ENCODE peak calls at places on chromosomes 6 and 20, in six cellular contexts. Y is foreskin fibroblast, Q is A549, T is coronary artery, P is body of pancreas, X is dorsolateral prefrontal cortex. Z is an unnamed sample.

GRCh38 chr6:105569706-105570105 is 166.8 kb upstream of the PREP start:
- DNase-seq in X (no peak), Q (peak), P (no peak), Y (no peak), T (no peak), Z (no peak)

GRCh38 chr20:37335642-37336368 is 10.1 kb upstream of the SRC start:
- DNase-seq in T (no peak), Y (peak), Q (peak), X (no peak), P (no peak), Z (no peak)

GRCh38 chr6:33217246-33217645 is 8.9 kb downstream of the RING1 start:
- DNase-seq in Q (no peak), T (no peak), X (no peak), Y (no peak), P (no peak), Z (no peak)

GRCh38 chr6:144582939-144583613 is 297.9 kb downstream of the UTRN start:
- DNase-seq in T (no peak), Q (no peak), P (peak), Y (peak), X (peak), Z (no peak)

GRCh38 chr6:26155066-26155925 is 68.1 kb downstream of the HFE start:
- DNase-seq in T (no peak), Q (peak), X (no peak), P (peak), Y (peak), Z (no peak)

GRCh38 chr6:166950443-166950821 is 5.9 kb downstream of the RNASET2 start:
- DNase-seq in Q (no peak), P (no peak), Y (no peak), X (no peak), T (no peak), Z (no peak)

GRCh38 chr6:98828210-98828798 is 6.1 kb upstream of the POU3F2 start:
- DNase-seq in T (no peak), X (no peak), Y (peak), P (no peak), Q (no peak), Z (no peak)

GRCh38 chr6:6728169-6728941 is 139.8 kb downstream of the LY86 start:
- DNase-seq in P (no peak), Y (no peak), T (no peak), Q (no peak), X (no peak), Z (no peak)

GRCh38 chr6:144036064-144036873 is 28.2 kb upstream of the PLAGL1 start:
- DNase-seq in Y (peak), T (no peak), P (peak), Q (no peak), X (no peak), Z (no peak)

GRCh38 chr6:139519097-139519496 is 144.6 kb upstream of the CITED2 start:
- DNase-seq in X (no peak), T (no peak), Y (no peak), Q (no peak), P (no peak), Z (no peak)

GRCh38 chr20:51899674-51900073 is 97.4 kb upstream of the SALL4 start:
- DNase-seq in X (no peak), T (no peak), P (no peak), Y (no peak), Q (peak), Z (no peak)

GRCh38 chr6:72620866-72621242 is 1.0 kb upstream of the KCNQ5 start:
- DNase-seq in T (peak), X (peak), P (peak), Q (no peak), Y (no peak), Z (no peak)

DNA sequence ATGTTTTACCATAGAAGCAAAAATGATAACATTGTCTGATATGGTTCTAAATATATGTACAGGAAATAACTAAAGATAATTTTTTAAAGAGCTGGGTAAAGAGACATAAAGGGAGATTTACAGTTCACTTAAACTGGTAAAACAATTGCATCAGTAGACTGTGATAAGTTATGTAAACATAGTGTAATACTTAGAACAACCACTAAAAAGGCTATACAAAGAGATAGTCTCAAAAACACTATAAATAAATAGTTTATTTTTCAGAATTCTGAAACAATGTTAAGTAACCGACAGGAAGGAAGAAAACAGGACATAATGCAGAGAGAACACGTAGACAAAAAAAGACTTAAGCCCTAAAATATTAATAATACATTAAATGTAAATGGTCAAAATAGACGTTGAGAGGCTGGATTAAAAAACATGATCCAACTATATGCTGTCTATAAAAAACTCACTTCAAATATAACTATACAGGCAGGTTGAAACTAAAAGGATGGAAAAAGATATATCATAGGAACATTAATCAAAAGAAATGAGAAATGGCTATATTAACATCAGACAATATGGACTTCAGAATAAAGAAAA is 32.7 kb upstream of the ATXN1 start:
- DNase-seq in P (no peak), T (no peak), Y (no peak), X (no peak), Q (no peak), Z (no peak)
- TF ChIP-seq CTCF in P (no peak), T (no peak), Y (no peak), X (no peak), Q (no peak), Z (no peak)

GRCh38 chr20:258963-259362 is 1.4 kb downstream of the DEFB132 start:
- DNase-seq in Y (peak), Q (peak), X (no peak), T (no peak), P (peak), Z (peak)
- TF ChIP-seq CTCF in Y (no peak), Q (peak), X (peak), T (no peak), P (no peak), Z (peak)

DNA sequence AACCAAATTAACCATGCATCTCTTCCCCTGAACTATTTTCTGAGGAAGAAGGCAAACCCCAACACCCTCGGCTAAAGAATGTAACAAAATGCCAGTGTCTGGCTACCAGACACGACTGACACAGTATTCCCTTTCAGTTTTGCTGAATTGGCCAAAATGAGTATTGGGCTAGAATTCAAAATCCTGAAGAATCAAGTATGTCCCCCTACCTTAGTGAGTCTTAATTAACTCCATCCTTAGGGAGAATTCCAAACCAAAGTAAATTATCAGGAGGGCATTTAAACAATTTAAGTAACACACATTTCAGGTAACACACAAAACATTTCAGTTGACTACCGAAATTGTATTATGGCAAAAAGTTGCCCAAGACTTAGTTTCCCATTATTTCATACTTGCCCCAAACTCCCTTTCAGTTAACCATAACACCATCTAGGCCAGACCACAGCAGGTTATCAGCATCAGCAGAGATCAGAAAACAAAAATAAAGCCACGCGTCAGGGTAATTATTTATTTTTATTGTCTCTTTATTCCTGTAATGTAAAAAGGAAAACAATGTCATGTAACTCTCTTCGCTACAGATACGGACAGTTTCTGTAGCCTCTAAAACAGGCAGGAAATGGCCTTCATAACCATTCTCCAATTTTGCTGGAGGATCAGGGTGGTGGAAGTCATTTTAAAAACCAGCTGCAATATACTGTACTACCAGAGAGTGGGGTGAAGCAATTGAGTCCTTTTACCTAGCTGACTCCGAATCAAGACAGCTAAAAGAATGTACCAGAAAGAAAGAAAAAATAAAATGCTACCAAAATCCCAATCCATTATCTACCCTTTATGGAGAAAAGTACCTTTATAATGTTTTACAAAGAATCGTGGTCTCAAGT is 1.9 kb downstream of the SNX5 start:
- DNase-seq in Y (peak), P (no peak), Q (peak), X (no peak), T (no peak), Z (peak)
- TF ChIP-seq CTCF in Y (peak), P (peak), Q (no peak), X (no peak), T (no peak), Z (peak)

GRCh38 chr20:25316506-25317190 is 68.8 kb downstream of the PYGB start:
- DNase-seq in X (peak), P (peak), T (no peak), Q (no peak), Y (no peak), Z (no peak)

GRCh38 chr20:25315418-25316210 is 67.7 kb downstream of the PYGB start:
- DNase-seq in X (peak), P (peak), Q (no peak), T (no peak), Y (peak), Z (peak)

GRCh38 chr20:25313608-25314007 is 65.7 kb downstream of the PYGB start:
- DNase-seq in Y (no peak), T (no peak), X (no peak), Q (no peak), P (no peak), Z (no peak)

GRCh38 chr20:25317351-25318075 is 69.6 kb downstream of the PYGB start:
- DNase-seq in Y (no peak), P (peak), T (no peak), X (peak), Q (no peak), Z (no peak)

GRCh38 chr20:25314497-25315417 is 66.9 kb downstream of the PYGB start:
- DNase-seq in T (no peak), Y (no peak), Q (peak), X (peak), P (peak), Z (no peak)
- TF ChIP-seq CTCF in T (no peak), Y (no peak), Q (peak), X (no peak), P (no peak), Z (peak)

DNA sequence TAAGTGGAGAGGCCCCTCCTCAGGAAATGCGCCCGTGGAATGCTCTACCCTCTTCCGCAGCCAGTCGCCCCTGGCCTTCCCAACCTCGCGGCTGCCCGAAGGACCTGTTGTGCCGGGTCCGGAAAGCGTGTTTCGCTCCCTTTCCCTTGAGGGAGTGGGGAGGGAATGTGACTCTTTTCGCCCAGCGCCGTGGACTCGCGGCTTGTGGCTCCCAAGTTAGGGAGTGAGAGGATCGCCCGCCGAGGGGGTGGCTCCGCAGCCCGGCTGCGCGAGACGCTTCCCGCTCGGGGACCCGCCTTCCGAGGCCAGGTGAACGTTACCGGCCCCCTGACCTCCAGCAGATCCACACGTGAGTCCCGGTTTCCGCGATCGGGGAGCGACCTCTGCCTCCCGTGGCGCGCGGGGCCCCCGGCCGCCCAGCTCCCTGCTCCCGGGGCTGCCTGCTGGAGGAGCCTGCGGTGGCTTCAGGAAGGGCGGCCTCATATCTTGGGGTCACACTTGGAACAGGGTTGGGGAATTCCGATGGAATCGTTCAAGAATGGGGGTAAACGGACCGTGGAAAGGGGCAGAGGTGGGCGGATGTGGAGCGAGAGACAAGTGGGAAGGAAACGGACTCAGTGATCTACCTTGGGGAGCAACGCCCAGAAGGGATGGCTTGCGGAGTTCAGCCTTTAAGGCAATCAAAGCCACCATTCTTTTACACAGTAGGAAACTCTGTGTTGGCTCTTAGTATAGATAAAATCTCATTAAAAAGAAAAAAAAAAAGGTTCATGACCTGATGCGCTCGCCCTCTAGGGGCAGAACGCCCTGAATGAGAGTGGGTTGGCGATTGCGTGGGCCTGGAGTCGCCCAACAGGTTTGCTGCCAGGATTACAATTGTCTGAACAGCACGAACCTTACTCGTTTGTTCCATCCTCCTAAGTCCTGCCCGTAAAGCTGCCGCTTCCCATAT is 887 bp downstream of the TPD52L1 start:
- DNase-seq in X (no peak), Q (peak), T (peak), Y (peak), P (peak), Z (no peak)
- TF ChIP-seq CTCF in X (peak), Q (peak), T (no peak), Y (peak), P (peak), Z (peak)

Z was measured in brain microvascular endothelial cell.